ENCODE peak calls at places on chromosomes 6 and 20, in five cellular contexts. C, Y, T, F and O are unnamed samples.

GRCh38 chr6:7222197-7222596 is 90.8 kb downstream of the SSR1 start:
- DNase-seq in T (no peak), C (no peak), F (no peak), Y (no peak), O (no peak)

GRCh38 chr20:25508083-25508770 is 77.1 kb downstream of the NINL start:
- DNase-seq in C (no peak), T (no peak), Y (peak; percentile 70), F (peak; percentile 85), O (no peak)

GRCh38 chr20:63053430-63054102 is 46.8 kb upstream of the BHLHE23 start:
- DNase-seq in C (no peak), F (no peak), Y (no peak), T (peak; percentile 36), O (no peak)

GRCh38 chr20:48930878-48931277 is 9.4 kb downstream of the ARFGEF2 start:
- DNase-seq in T (no peak), Y (no peak), F (no peak), C (no peak), O (no peak)

GRCh38 chr6:44415424-44415823 is 27.9 kb downstream of the CDC5L start:
- DNase-seq in C (no peak), F (no peak), T (no peak), Y (no peak), O (no peak)

GRCh38 chr20:56808119-56808725 is 179.1 kb downstream of the TFAP2C start:
- DNase-seq in F (no peak), Y (no peak), T (no peak), C (no peak), O (no peak)

GRCh38 chr20:47231382-47232042 is 125.0 kb downstream of the ZMYND8 start:
- DNase-seq in T (no peak), F (peak; percentile 92), Y (no peak), C (peak; percentile 16), O (no peak)

GRCh38 chr6:45073771-45074170 is 254.4 kb upstream of the RUNX2 start:
- DNase-seq in Y (no peak), C (no peak), F (peak; percentile 7), T (no peak), O (no peak)

GRCh38 chr6:25250878-25251277 is 28.3 kb upstream of the CARMIL1 start:
- DNase-seq in Y (no peak), C (no peak), T (no peak), F (peak; percentile 46), O (no peak)

GRCh38 chr6:6319947-6320811 is at the start of gene F13A1:
- DNase-seq in C (no peak), Y (no peak), F (no peak), T (peak; percentile 53), O (no peak)

GRCh38 chr6:70108230-70108629 is 194.7 kb downstream of the COL9A1 start:
- DNase-seq in T (no peak), C (no peak), Y (no peak), F (peak; percentile 35), O (no peak)

GRCh38 chr6:11525468-11526155 is 11.9 kb upstream of the TMEM170B start:
- DNase-seq in C (peak; percentile 61), Y (no peak), F (peak; percentile 13), T (no peak), O (no peak)

GRCh38 chr6:39904946-39905639 is 29.2 kb downstream of the MOCS1 start:
- DNase-seq in Y (no peak), T (no peak), C (no peak), F (no peak), O (no peak)

GRCh38 chr6:30355281-30355680 is 10.3 kb downstream of the RPP21 start:
- DNase-seq in C (no peak), Y (no peak), T (no peak), F (no peak), O (no peak)

GRCh38 chr20:20466341-20466879 is 98.5 kb downstream of the INSM1 start:
- DNase-seq in C (peak; percentile 54), T (no peak), F (peak; percentile 85), Y (no peak), O (no peak)

GRCh38 chr6:51827580-51827979 is 259.8 kb downstream of the PKHD1 start:
- DNase-seq in T (no peak), F (no peak), C (no peak), Y (no peak), O (no peak)

GRCh38 chr6:45192556-45192955 is 135.6 kb upstream of the RUNX2 start:
- DNase-seq in Y (no peak), F (peak; percentile 25), C (no peak), T (no peak), O (no peak)

GRCh38 chr6:131167773-131168172 is 32.5 kb downstream of the AKAP7 start:
- DNase-seq in Y (no peak), C (no peak), T (no peak), F (peak; percentile 17), O (no peak)
- TF ChIP-seq CTCF in Y (peak; percentile 12), C (peak; percentile 5), T (no peak), F (peak; percentile 38), O (no peak)

GRCh38 chr20:36720510-36720909 is 25.4 kb downstream of the NDRG3 start:
- DNase-seq in C (no peak), Y (no peak), T (no peak), F (peak; percentile 37), O (no peak)

GRCh38 chr20:36712775-36713174 is 33.1 kb downstream of the NDRG3 start:
- DNase-seq in Y (no peak), T (no peak), F (no peak), C (no peak), O (no peak)

DNA sequence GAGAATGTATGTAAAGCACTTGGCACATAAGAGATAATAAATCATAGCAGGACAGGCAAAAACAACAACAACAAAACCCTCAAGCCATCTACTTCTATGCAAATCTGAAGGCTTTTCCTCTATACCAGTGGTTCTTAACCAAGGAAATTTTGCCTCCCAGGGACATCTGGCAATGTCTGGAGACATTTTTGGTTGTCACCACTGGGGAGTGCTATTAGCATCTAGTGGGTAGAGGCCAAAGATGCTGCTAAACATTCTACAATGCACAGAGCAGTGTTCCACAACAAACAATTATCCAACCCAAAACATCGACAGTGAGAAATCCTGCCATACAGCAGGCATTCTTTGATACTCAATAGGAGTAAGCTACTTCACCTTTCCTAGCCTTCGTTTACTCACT is 28.2 kb downstream of the NDRG3 start:
- DNase-seq in T (no peak), C (no peak), Y (no peak), F (no peak), O (no peak)
- TF ChIP-seq CTCF in T (no peak), C (peak; percentile 18), Y (no peak), F (peak; percentile 10), O (no peak)

DNA sequence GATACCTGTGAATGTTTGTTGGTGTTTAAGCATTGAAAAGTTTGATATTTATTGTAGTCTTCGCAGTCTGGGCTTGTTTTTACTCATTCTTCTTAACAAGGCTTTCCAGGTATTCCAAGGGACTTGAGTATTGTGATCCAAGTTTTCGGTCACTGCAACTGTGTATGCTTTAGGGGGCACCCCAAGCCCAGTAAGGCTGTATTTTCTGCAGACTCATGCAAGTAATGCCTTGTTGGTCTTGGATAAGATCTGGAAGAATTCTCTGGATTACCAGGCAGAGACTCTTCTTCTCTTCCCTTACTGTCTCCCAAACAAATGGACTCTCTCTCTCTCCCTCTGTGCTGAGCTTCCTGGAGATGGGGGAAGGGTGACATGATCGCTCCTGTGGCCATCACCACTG is 82.1 kb downstream of the RFPL4B start:
- DNase-seq in F (peak; percentile 53), C (no peak), Y (no peak), T (no peak), O (no peak)
- TF ChIP-seq CTCF in F (peak; percentile 47), C (no peak), Y (no peak), T (no peak), O (no peak)

GRCh38 chr20:8310618-8311017 is 178.6 kb downstream of the PLCB1 start:
- DNase-seq in F (no peak), T (no peak), C (no peak), Y (no peak), O (no peak)
- TF ChIP-seq CTCF in F (no peak), T (no peak), C (no peak), Y (no peak), O (no peak)

GRCh38 chr6:160419488-160419887 is 71.3 kb downstream of the SLC22A3 start:
- DNase-seq in C (no peak), Y (no peak), T (no peak), F (no peak), O (no peak)

GRCh38 chr6:160420969-160421556 is 72.9 kb downstream of the SLC22A3 start:
- DNase-seq in T (no peak), Y (peak; percentile 40), C (no peak), F (no peak), O (no peak)

GRCh38 chr6:160420253-160420968 is 72.2 kb downstream of the SLC22A3 start:
- DNase-seq in C (no peak), Y (no peak), F (no peak), T (no peak), O (no peak)

GRCh38 chr6:160424256-160424655 is 76.1 kb downstream of the SLC22A3 start:
- DNase-seq in F (no peak), T (no peak), Y (no peak), C (no peak), O (no peak)

DNA sequence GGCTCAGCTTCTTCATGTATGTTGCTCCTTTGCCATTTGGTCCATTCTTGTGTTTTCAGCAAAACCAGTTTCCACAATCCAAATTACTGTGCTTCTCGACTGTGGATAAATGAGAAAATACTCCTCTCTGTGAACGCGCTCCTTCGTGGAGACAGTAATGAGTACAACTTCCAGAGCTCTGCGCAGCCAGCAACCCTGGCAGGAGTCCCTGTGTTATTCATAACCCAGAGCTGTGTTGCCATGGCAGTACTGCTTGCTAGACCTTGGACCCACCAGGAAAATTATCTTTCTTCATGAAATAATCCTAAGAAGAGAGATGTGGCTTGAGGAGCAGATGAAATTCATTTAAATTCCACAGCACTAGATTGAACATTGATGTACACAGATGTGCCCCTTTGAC is 73.7 kb downstream of the SLC22A3 start:
- DNase-seq in T (no peak), Y (peak; percentile 84), F (no peak), C (no peak), O (no peak)
- TF ChIP-seq CTCF in T (no peak), Y (no peak), F (no peak), C (no peak), O (no peak)

GRCh38 chr6:148747493-148748160 is 797 bp downstream of the UST start:
- DNase-seq in F (peak; percentile 21), Y (peak; percentile 72), T (peak; percentile 81), C (no peak), O (peak; percentile 67)
- TF ChIP-seq CTCF in F (peak; percentile 6), Y (no peak), T (no peak), C (peak; percentile 7), O (no peak)